ENCODE peak calls at places on chromosome 17, in five cellular contexts. One of them, this sample, is unnamed.

GRCh38 chr17:65349916-65350315 is 211.5 kb downstream of the AXIN2 start:
- DNase-seq in KG1: no peak
- DNase-seq in activated T-helper 1 cell treated with anti-CD3 and anti-CD28 coated beads, Interleukin-12 subunit alpha, Interleukin-12 subunit beta, Interleukin-2, Interleukin-4 antibody, amounts not matched to agents 30 ng/mL and 10 ng/mL and 1 ng/mL, durations not matched to agents 14 hours and 24 hours and 36 hours: no peak
- DNase-seq in tibial nerve: no peak
- DNase-seq in renal cortical epithelial cell: no peak
- DNase-seq in this sample: no peak

GRCh38 chr17:59372138-59372751 is 40.8 kb downstream of the YPEL2 start:
- DNase-seq in KG1: no peak
- DNase-seq in activated T-helper 1 cell treated with anti-CD3 and anti-CD28 coated beads, Interleukin-12 subunit alpha, Interleukin-12 subunit beta, Interleukin-2, Interleukin-4 antibody, amounts not matched to agents 30 ng/mL and 10 ng/mL and 1 ng/mL, durations not matched to agents 14 hours and 24 hours and 36 hours: no peak
- DNase-seq in tibial nerve: peak; percentile 67
- DNase-seq in renal cortical epithelial cell: peak; percentile 84
- DNase-seq in this sample: no peak

GRCh38 chr17:12402963-12403622 is 262.6 kb upstream of the MYOCD start:
- DNase-seq in KG1: no peak
- DNase-seq in activated T-helper 1 cell treated with anti-CD3 and anti-CD28 coated beads, Interleukin-12 subunit alpha, Interleukin-12 subunit beta, Interleukin-2, Interleukin-4 antibody, amounts not matched to agents 30 ng/mL and 10 ng/mL and 1 ng/mL, durations not matched to agents 14 hours and 24 hours and 36 hours: no peak
- DNase-seq in tibial nerve: no peak
- DNase-seq in renal cortical epithelial cell: no peak
- DNase-seq in this sample: no peak

GRCh38 chr17:14748036-14748715 is 447.3 kb downstream of the HS3ST3B1 start:
- DNase-seq in KG1: no peak
- DNase-seq in activated T-helper 1 cell treated with anti-CD3 and anti-CD28 coated beads, Interleukin-12 subunit alpha, Interleukin-12 subunit beta, Interleukin-2, Interleukin-4 antibody, amounts not matched to agents 30 ng/mL and 10 ng/mL and 1 ng/mL, durations not matched to agents 14 hours and 24 hours and 36 hours: no peak
- DNase-seq in tibial nerve: no peak
- DNase-seq in renal cortical epithelial cell: no peak
- DNase-seq in this sample: peak; percentile 28

GRCh38 chr17:5798104-5798503 is 213.8 kb upstream of the NLRP1 start:
- DNase-seq in KG1: no peak
- DNase-seq in activated T-helper 1 cell treated with anti-CD3 and anti-CD28 coated beads, Interleukin-12 subunit alpha, Interleukin-12 subunit beta, Interleukin-2, Interleukin-4 antibody, amounts not matched to agents 30 ng/mL and 10 ng/mL and 1 ng/mL, durations not matched to agents 14 hours and 24 hours and 36 hours: no peak
- DNase-seq in tibial nerve: no peak
- DNase-seq in renal cortical epithelial cell: no peak
- DNase-seq in this sample: no peak

GRCh38 chr17:32672701-32673100 is 185.9 kb downstream of the CDK5R1 start:
- DNase-seq in KG1: no peak
- DNase-seq in activated T-helper 1 cell treated with anti-CD3 and anti-CD28 coated beads, Interleukin-12 subunit alpha, Interleukin-12 subunit beta, Interleukin-2, Interleukin-4 antibody, amounts not matched to agents 30 ng/mL and 10 ng/mL and 1 ng/mL, durations not matched to agents 14 hours and 24 hours and 36 hours: no peak
- DNase-seq in tibial nerve: no peak
- DNase-seq in renal cortical epithelial cell: no peak
- DNase-seq in this sample: no peak

GRCh38 chr17:44909681-44910144 is 5.6 kb downstream of the GFAP start:
- DNase-seq in KG1: no peak
- DNase-seq in activated T-helper 1 cell treated with anti-CD3 and anti-CD28 coated beads, Interleukin-12 subunit alpha, Interleukin-12 subunit beta, Interleukin-2, Interleukin-4 antibody, amounts not matched to agents 30 ng/mL and 10 ng/mL and 1 ng/mL, durations not matched to agents 14 hours and 24 hours and 36 hours: no peak
- DNase-seq in tibial nerve: no peak
- DNase-seq in renal cortical epithelial cell: peak; percentile 91
- DNase-seq in this sample: no peak

GRCh38 chr17:46198233-46198632 is 5.0 kb upstream of the KANSL1 start:
- DNase-seq in KG1: no peak
- DNase-seq in activated T-helper 1 cell treated with anti-CD3 and anti-CD28 coated beads, Interleukin-12 subunit alpha, Interleukin-12 subunit beta, Interleukin-2, Interleukin-4 antibody, amounts not matched to agents 30 ng/mL and 10 ng/mL and 1 ng/mL, durations not matched to agents 14 hours and 24 hours and 36 hours: no peak
- DNase-seq in tibial nerve: no peak
- DNase-seq in renal cortical epithelial cell: no peak
- DNase-seq in this sample: no peak

GRCh38 chr17:2213291-2213960 is 90.2 kb downstream of the SMG6 start:
- DNase-seq in KG1: no peak
- DNase-seq in activated T-helper 1 cell treated with anti-CD3 and anti-CD28 coated beads, Interleukin-12 subunit alpha, Interleukin-12 subunit beta, Interleukin-2, Interleukin-4 antibody, amounts not matched to agents 30 ng/mL and 10 ng/mL and 1 ng/mL, durations not matched to agents 14 hours and 24 hours and 36 hours: no peak
- DNase-seq in tibial nerve: no peak
- DNase-seq in renal cortical epithelial cell: no peak
- DNase-seq in this sample: no peak

GRCh38 chr17:41334899-41335298 is 15.7 kb downstream of the KRT33A start:
- DNase-seq in KG1: no peak
- DNase-seq in activated T-helper 1 cell treated with anti-CD3 and anti-CD28 coated beads, Interleukin-12 subunit alpha, Interleukin-12 subunit beta, Interleukin-2, Interleukin-4 antibody, amounts not matched to agents 30 ng/mL and 10 ng/mL and 1 ng/mL, durations not matched to agents 14 hours and 24 hours and 36 hours: no peak
- DNase-seq in tibial nerve: no peak
- DNase-seq in renal cortical epithelial cell: no peak
- DNase-seq in this sample: no peak

GRCh38 chr17:50534222-50534978 is 1.9 kb downstream of the EPN3 start:
- DNase-seq in KG1: no peak
- DNase-seq in activated T-helper 1 cell treated with anti-CD3 and anti-CD28 coated beads, Interleukin-12 subunit alpha, Interleukin-12 subunit beta, Interleukin-2, Interleukin-4 antibody, amounts not matched to agents 30 ng/mL and 10 ng/mL and 1 ng/mL, durations not matched to agents 14 hours and 24 hours and 36 hours: no peak
- DNase-seq in tibial nerve: no peak
- DNase-seq in renal cortical epithelial cell: peak; percentile 51
- DNase-seq in this sample: no peak

GRCh38 chr17:4516740-4517139 is 18.1 kb downstream of the SPNS2 start:
- DNase-seq in KG1: no peak
- DNase-seq in activated T-helper 1 cell treated with anti-CD3 and anti-CD28 coated beads, Interleukin-12 subunit alpha, Interleukin-12 subunit beta, Interleukin-2, Interleukin-4 antibody, amounts not matched to agents 30 ng/mL and 10 ng/mL and 1 ng/mL, durations not matched to agents 14 hours and 24 hours and 36 hours: no peak
- DNase-seq in tibial nerve: no peak
- DNase-seq in renal cortical epithelial cell: no peak
- DNase-seq in this sample: no peak

GRCh38 chr17:40362696-40363479 is 1.6 kb downstream of the GJD3 start:
- DNase-seq in KG1: peak; percentile 61
- DNase-seq in activated T-helper 1 cell treated with anti-CD3 and anti-CD28 coated beads, Interleukin-12 subunit alpha, Interleukin-12 subunit beta, Interleukin-2, Interleukin-4 antibody, amounts not matched to agents 30 ng/mL and 10 ng/mL and 1 ng/mL, durations not matched to agents 14 hours and 24 hours and 36 hours: peak; percentile 85
- DNase-seq in tibial nerve: no peak
- DNase-seq in renal cortical epithelial cell: peak; percentile 31
- DNase-seq in this sample: peak; percentile 81

GRCh38 chr17:76500074-76500744 is 1.0 kb downstream of the RHBDF2 start:
- DNase-seq in KG1: no peak
- DNase-seq in activated T-helper 1 cell treated with anti-CD3 and anti-CD28 coated beads, Interleukin-12 subunit alpha, Interleukin-12 subunit beta, Interleukin-2, Interleukin-4 antibody, amounts not matched to agents 30 ng/mL and 10 ng/mL and 1 ng/mL, durations not matched to agents 14 hours and 24 hours and 36 hours: no peak
- DNase-seq in tibial nerve: no peak
- DNase-seq in renal cortical epithelial cell: no peak
- DNase-seq in this sample: peak; percentile 71